ENCODE peak calls at places on chromosomes 7 and 10, in seven cellular contexts. B, F, V, L, M, W and O are unnamed samples.

GRCh38 chr10:32960022-32960421 is 2.0 kb upstream of the ITGB1 start:
- DNase-seq in M (no peak), L (no peak), B (peak; percentile 52), F (no peak), W (peak; percentile 26), V (no peak), O (no peak)

GRCh38 chr7:77458786-77459185 is 42.6 kb upstream of the GSAP start:
- DNase-seq in M (no peak), V (no peak), F (no peak), L (no peak), B (no peak), W (no peak), O (no peak)

GRCh38 chr7:98730331-98730730 is 113.2 kb downstream of the NPTX2 start:
- DNase-seq in B (no peak), W (no peak), M (no peak), F (no peak), V (no peak), L (no peak), O (no peak)

GRCh38 chr7:73477376-73477775 is 43.8 kb downstream of the FZD9 start:
- DNase-seq in V (no peak), W (no peak), F (no peak), M (no peak), L (no peak), B (no peak), O (no peak)

GRCh38 chr10:130301026-130301892 is 165.1 kb downstream of the GLRX3 start:
- DNase-seq in B (peak; percentile 51), V (no peak), L (no peak), F (no peak), W (peak; percentile 53), M (peak; percentile 16), O (no peak)

GRCh38 chr10:13743101-13743693 is 156.4 kb downstream of the PRPF18 start:
- DNase-seq in F (no peak), L (no peak), V (no peak), M (no peak), B (no peak), W (peak; percentile 39), O (peak; percentile 45)

GRCh38 chr7:82742163-82742562 is 298.6 kb upstream of the CACNA2D1 start:
- DNase-seq in L (no peak), M (no peak), V (no peak), B (no peak), W (no peak), F (no peak), O (no peak)

GRCh38 chr10:71765176-71765906 is 8.0 kb downstream of the VSIR start:
- DNase-seq in L (no peak), B (no peak), F (no peak), M (no peak), W (no peak), V (no peak), O (no peak)

GRCh38 chr7:88835147-88835728 is 39.7 kb upstream of the TEX47 start:
- DNase-seq in L (peak; percentile 24), W (no peak), M (no peak), V (peak; percentile 7), B (peak; percentile 58), F (no peak), O (peak; percentile 12)

GRCh38 chr7:102220229-102220850 is 66.3 kb upstream of the SH2B2 start:
- DNase-seq in V (no peak), F (no peak), W (no peak), L (no peak), B (no peak), M (no peak), O (no peak)

GRCh38 chr7:128347573-128348147 is 4.0 kb upstream of the RBM28 start:
- DNase-seq in L (peak; percentile 18), B (peak; percentile 56), M (no peak), W (peak; percentile 73), F (peak; percentile 48), V (no peak), O (peak; percentile 52)

GRCh38 chr7:155998766-155999630 is 186.7 kb upstream of the SHH start:
- DNase-seq in M (no peak), W (no peak), F (no peak), B (no peak), L (no peak), V (no peak), O (no peak)

GRCh38 chr10:129546106-129546505 is 79.1 kb downstream of the MGMT start:
- DNase-seq in W (no peak), V (no peak), F (no peak), B (no peak), L (no peak), M (no peak), O (no peak)

GRCh38 chr7:139292821-139293220 is 48.3 kb upstream of the FMC1 start:
- DNase-seq in B (no peak), M (no peak), V (no peak), W (no peak), F (no peak), L (no peak), O (no peak)

GRCh38 chr10:126749030-126749655 is 78.7 kb upstream of the C10orf90 start:
- DNase-seq in L (peak; percentile 70), W (peak; percentile 77), F (peak; percentile 85), M (peak; percentile 52), V (peak; percentile 53), B (peak; percentile 69), O (peak; percentile 29)

GRCh38 chr7:130356760-130357611 is 12.4 kb downstream of the CPA5 start:
- DNase-seq in L (peak; percentile 53), V (no peak), M (no peak), W (peak; percentile 31), F (no peak), B (no peak), O (no peak)

GRCh38 chr7:19623676-19624075 is 85.2 kb downstream of the POLR1F start:
- DNase-seq in V (no peak), B (no peak), W (no peak), L (no peak), M (no peak), F (no peak), O (no peak)

GRCh38 chr10:132320776-132321469 is 11.1 kb upstream of the LRRC27 start:
- DNase-seq in V (no peak), B (no peak), F (no peak), M (no peak), W (no peak), L (no peak), O (no peak)

GRCh38 chr10:132319853-132320669 is 11.9 kb upstream of the LRRC27 start:
- DNase-seq in V (peak; percentile 69), W (peak; percentile 62), L (no peak), F (no peak), M (peak; percentile 88), B (no peak), O (peak; percentile 86)

GRCh38 chr10:132325969-132326889 is 5.8 kb upstream of the LRRC27 start:
- DNase-seq in V (no peak), W (no peak), M (no peak), B (no peak), F (no peak), L (no peak), O (no peak)

GRCh38 chr10:132321726-132322125 is 10.3 kb upstream of the LRRC27 start:
- DNase-seq in W (no peak), M (no peak), V (no peak), F (no peak), L (no peak), B (no peak), O (no peak)

DNA sequence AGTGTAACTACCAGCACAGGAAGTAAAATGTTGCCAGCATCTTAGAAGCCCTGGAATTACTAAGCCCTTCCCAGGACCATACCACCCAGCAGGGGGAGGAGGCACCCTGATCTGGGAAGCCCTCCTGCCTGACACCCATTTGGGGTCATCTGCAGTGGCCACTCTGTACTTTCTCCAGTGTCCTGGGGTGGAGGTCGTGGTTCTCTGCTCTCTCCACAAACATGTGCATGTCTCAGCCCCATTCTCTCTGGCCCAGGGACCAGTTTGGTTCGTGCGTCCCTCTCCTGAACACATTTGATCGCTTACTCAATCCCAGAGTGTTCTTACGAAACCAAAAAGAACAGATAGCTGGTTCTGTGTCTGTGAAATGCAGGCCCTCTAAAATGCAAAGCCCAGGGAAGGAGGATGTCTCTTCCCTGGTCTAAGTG is 9.4 kb upstream of the LRRC27 start:
- DNase-seq in F (no peak), L (no peak), B (no peak), W (no peak), V (no peak), M (peak; percentile 41), O (no peak)
- TF ChIP-seq CTCF in F (no peak), L (no peak), B (no peak), W (no peak), V (no peak), M (peak; percentile 58), O (no peak)

GRCh38 chr7:100552532-100552931 is 13.5 kb downstream of the AGFG2 start:
- DNase-seq in W (no peak), F (no peak), L (no peak), V (no peak), M (no peak), B (no peak), O (no peak)
- TF ChIP-seq CTCF in W (no peak), F (no peak), L (no peak), V (no peak), M (no peak), B (no peak), O (no peak)

GRCh38 chr7:100600222-100601038 is 1.7 kb upstream of the PCOLCE start:
- DNase-seq in L (no peak), M (no peak), B (no peak), W (no peak), F (no peak), V (no peak), O (no peak)
- TF ChIP-seq CTCF in L (no peak), M (no peak), B (no peak), W (no peak), F (no peak), V (no peak), O (no peak)

GRCh38 chr10:4763960-4764428 is 62.0 kb upstream of the AKR1E2 start:
- DNase-seq in B (peak; percentile 76), L (no peak), F (no peak), V (peak; percentile 46), M (peak; percentile 77), W (peak; percentile 3), O (no peak)
- TF ChIP-seq CTCF in B (no peak), L (peak; percentile 18), F (no peak), V (no peak), M (peak; percentile 17), W (no peak), O (no peak)

GRCh38 chr10:112797908-112798307 is 152.1 kb upstream of the TCF7L2 start:
- DNase-seq in L (no peak), V (no peak), B (no peak), F (no peak), M (no peak), W (no peak), O (no peak)
- TF ChIP-seq CTCF in L (no peak), V (no peak), B (no peak), F (no peak), M (no peak), W (no peak), O (no peak)